ENCODE peak calls at places on chromosomes 13 and 19, in six cellular contexts. B is BJ; Y is B cell; M is tibial artery; D is activated naive CD4-positive, alpha-beta T cell treated with anti-CD3 and anti-CD28 coated beads, Interleukin-2, amount 10 ng/mL, durations not matched to agents 7 days and 5 days; P is epithelial cell of esophagus. N is an unnamed sample.

GRCh38 chr13:42580644-42581043 is 6.7 kb downstream of the TNFSF11 start:
- DNase-seq in B (no peak), D (no peak), Y (no peak), P (peak), M (no peak), N (no peak)

GRCh38 chr19:49875801-49876421 is 1.2 kb downstream of the AKT1S1 start:
- DNase-seq in B (no peak), D (peak), Y (peak), P (peak), M (peak), N (no peak)

GRCh38 chr13:62846302-62846701 is 1430.7 kb upstream of the PCDH20 start:
- DNase-seq in P (peak), Y (no peak), D (no peak), M (no peak), B (no peak), N (no peak)

GRCh38 chr13:35165205-35165604 is 223.1 kb downstream of the NBEA start:
- DNase-seq in P (no peak), M (no peak), Y (no peak), B (no peak), D (no peak), N (no peak)

GRCh38 chr13:30713133-30713532 is 22.2 kb upstream of the ALOX5AP start:
- DNase-seq in M (no peak), Y (no peak), D (no peak), B (no peak), P (peak), N (no peak)

GRCh38 chr19:16364231-16364865 is 39.7 kb downstream of the KLF2 start:
- DNase-seq in P (no peak), D (no peak), Y (no peak), B (no peak), M (no peak), N (no peak)

GRCh38 chr13:44576396-44577235 is 486 bp upstream of the TSC22D1 start:
- DNase-seq in Y (peak), M (no peak), P (peak), B (no peak), D (peak), N (peak)

GRCh38 chr13:66673401-66673800 is 556.7 kb downstream of the PCDH9 start:
- DNase-seq in Y (no peak), M (no peak), D (no peak), P (no peak), B (peak), N (no peak)

GRCh38 chr19:45800009-45800553 is 7.4 kb upstream of the DMWD start:
- DNase-seq in Y (no peak), M (no peak), P (no peak), D (no peak), B (no peak), N (no peak)

GRCh38 chr13:39324806-39325311 is 278.1 kb downstream of the LHFPL6 start:
- DNase-seq in M (no peak), B (no peak), P (no peak), D (no peak), Y (no peak), N (no peak)

GRCh38 chr13:79307866-79308298 is 98.2 kb downstream of the RBM26 start:
- DNase-seq in B (no peak), Y (no peak), M (no peak), P (peak), D (no peak), N (no peak)

GRCh38 chr19:46726551-46726950 is 9.6 kb upstream of the PRKD2 start:
- DNase-seq in Y (no peak), D (no peak), B (no peak), P (no peak), M (no peak), N (no peak)

GRCh38 chr19:41306394-41306793 is 3.6 kb upstream of the CCDC97 start:
- DNase-seq in P (no peak), D (peak), B (no peak), M (no peak), Y (no peak), N (no peak)

GRCh38 chr19:1000095-1000494 is at the start of gene GRIN3B:
- DNase-seq in P (peak), M (no peak), Y (peak), D (peak), B (no peak), N (peak)

GRCh38 chr19:43524922-43525835 is 1.8 kb downstream of the ETHE1 start:
- DNase-seq in P (peak), D (peak), Y (no peak), B (no peak), M (peak), N (no peak)

GRCh38 chr13:36219883-36220282 is 5.5 kb upstream of the SOHLH2 start:
- DNase-seq in Y (no peak), B (no peak), M (no peak), D (no peak), P (no peak), N (no peak)

GRCh38 chr19:49073514-49074378 is 1.2 kb upstream of the KCNA7 start:
- DNase-seq in B (no peak), M (no peak), D (peak), Y (peak), P (peak), N (no peak)

GRCh38 chr19:42226886-42227285 is 6.8 kb downstream of the ZNF526 start:
- DNase-seq in B (no peak), P (peak), D (no peak), M (no peak), Y (no peak), N (no peak)

GRCh38 chr19:35757231-35757748 is 461 bp upstream of the HSPB6 start:
- DNase-seq in M (peak), D (peak), P (no peak), Y (no peak), B (peak), N (no peak)

GRCh38 chr19:45357445-45357783 is 13.0 kb downstream of the ERCC2 start:
- DNase-seq in P (no peak), D (no peak), B (no peak), Y (peak), M (no peak), N (no peak)

GRCh38 chr13:76522083-76522755 is 364.0 kb downstream of the KCTD12 start:
- DNase-seq in M (no peak), D (no peak), P (peak), B (no peak), Y (no peak), N (no peak)

GRCh38 chr13:113364933-113365371 is 1.0 kb upstream of the GRTP1 start:
- DNase-seq in Y (no peak), M (peak), P (no peak), D (no peak), B (no peak), N (no peak)

GRCh38 chr13:110187501-110188161 is 119.3 kb downstream of the COL4A1 start:
- DNase-seq in Y (no peak), B (no peak), D (no peak), M (no peak), P (peak), N (no peak)

GRCh38 chr19:19482785-19483625 is 32.3 kb downstream of the TSSK6 start:
- DNase-seq in B (no peak), M (no peak), P (no peak), Y (no peak), D (no peak), N (no peak)

GRCh38 chr13:32473650-32474049 is 45.7 kb upstream of the N4BP2L1 start:
- DNase-seq in B (no peak), D (no peak), P (no peak), M (no peak), Y (no peak), N (no peak)

N was measured in stimulated activated CD4-positive, alpha-beta T cell treated with anti-CD3 and anti-CD28 coated beads, Interleukin-12 subunit alpha, Interleukin-12 subunit beta, amount 100 ng/mL, for 24 hours.